ENCODE peak calls at places on chromosomes 2 and 18, in six cellular contexts. X is cardiac fibroblast; I is WTC11; D is C1 segment of cervical spinal cord; B is LHCN-M2; Q is CD8-positive, alpha-beta memory T cell. U is an unnamed sample.

GRCh38 chr2:55106148-55106547 is 55.9 kb upstream of the RTN4 start:
- DNase-seq in X (no peak), I (no peak), D (no peak), B (no peak), Q (no peak), U (no peak)

GRCh38 chr2:218642121-218642656 is 17.2 kb downstream of the ZNF142 start:
- DNase-seq in X (no peak), I (no peak), D (no peak), B (no peak), Q (no peak), U (no peak)

GRCh38 chr18:49846718-49847470 is 33.6 kb upstream of the ACAA2 start:
- DNase-seq in X (no peak), I (no peak), D (no peak), B (no peak), Q (no peak), U (no peak)

GRCh38 chr2:239186516-239186915 is 214.3 kb downstream of the HDAC4 start:
- DNase-seq in X (no peak), I (no peak), D (no peak), B (no peak), Q (no peak), U (no peak)

GRCh38 chr2:7525746-7526145 is 608.5 kb downstream of the RNF144A start:
- DNase-seq in X (no peak), I (no peak), D (no peak), B (no peak), Q (no peak), U (no peak)

GRCh38 chr2:218540015-218540414 is 28.1 kb downstream of the USP37 start:
- DNase-seq in X (no peak), I (no peak), D (no peak), B (no peak), Q (no peak), U (no peak)

GRCh38 chr2:28004086-28004485 is 113.6 kb downstream of the BABAM2 start:
- DNase-seq in X (peak), I (no peak), D (no peak), B (peak), Q (no peak), U (no peak)

GRCh38 chr18:79988925-79989361 is 580 bp upstream of the TXNL4A start:
- DNase-seq in X (peak), I (no peak), D (no peak), B (peak), Q (no peak), U (peak)

GRCh38 chr18:48815581-48816324 is 135.0 kb downstream of the SMAD7 start:
- DNase-seq in X (no peak), I (peak), D (no peak), B (peak), Q (no peak), U (no peak)